ENCODE peak calls at places on chromosomes 16 and 17, in four cellular contexts. D, Y, B and S are unnamed samples. For H3K4me1, the result is how much of the 10 kb centered on the place peaks cover.

GRCh38 chr16:82585675-82586074 is 41.1 kb upstream of the CDH13 start:
- DNase-seq in D (no peak), B (no peak), Y (no peak), S (peak)

GRCh38 chr16:8855051-8855786 is 13.6 kb downstream of the CARHSP1 start:
- DNase-seq in D (no peak), B (no peak), Y (no peak), S (no peak)

GRCh38 chr17:35376245-35376644 is 2.8 kb upstream of the SLFN11 start:
- DNase-seq in Y (no peak), B (peak), D (peak), S (peak)

GRCh38 chr17:56629450-56630187 is 36.1 kb downstream of the NOG start:
- DNase-seq in B (peak), D (peak), Y (no peak), S (peak)

GRCh38 chr17:68134731-68135130 is 99.2 kb downstream of the KPNA2 start:
- DNase-seq in B (no peak), D (no peak), Y (no peak), S (no peak)

GRCh38 chr16:53043986-53044571 is 8.6 kb downstream of the CHD9NB start:
- DNase-seq in D (no peak), B (no peak), Y (no peak), S (no peak)

GRCh38 chr17:37440424-37440823 is 33.7 kb downstream of the TADA2A start:
- DNase-seq in B (no peak), D (no peak), Y (no peak), S (no peak)

GRCh38 chr16:85778873-85779272 is 20.5 kb downstream of the EMC8 start:
- DNase-seq in B (no peak), D (no peak), Y (no peak), S (no peak)

GRCh38 chr17:61680921-61681320 is 89.9 kb upstream of the NACA2 start:
- DNase-seq in D (no peak), B (no peak), Y (no peak), S (no peak)

GRCh38 chr17:43545383-43545632 is 832 bp downstream of the ETV4 start:
- DNase-seq in B (no peak), D (no peak), Y (no peak), S (peak)

GRCh38 chr17:77479372-77479781 is 338.6 kb downstream of the SEC14L1 start:
- DNase-seq in D (no peak), Y (no peak), B (no peak), S (no peak)

GRCh38 chr17:48310748-48311213 is 119.2 kb downstream of the SKAP1 start:
- DNase-seq in Y (no peak), D (no peak), B (no peak), S (peak)

GRCh38 chr17:79249945-79250521 is 175.4 kb downstream of the ENGASE start:
- DNase-seq in D (no peak), B (no peak), Y (no peak), S (no peak)

GRCh38 chr17:43410557-43411368 is 12.0 kb downstream of the ARL4D start:
- DNase-seq in B (no peak), D (no peak), Y (no peak), S (no peak)

GRCh38 chr17:44677136-44677535 is 12.4 kb downstream of the CCDC43 start:
- DNase-seq in D (peak), B (peak), Y (no peak), S (no peak)

DNA sequence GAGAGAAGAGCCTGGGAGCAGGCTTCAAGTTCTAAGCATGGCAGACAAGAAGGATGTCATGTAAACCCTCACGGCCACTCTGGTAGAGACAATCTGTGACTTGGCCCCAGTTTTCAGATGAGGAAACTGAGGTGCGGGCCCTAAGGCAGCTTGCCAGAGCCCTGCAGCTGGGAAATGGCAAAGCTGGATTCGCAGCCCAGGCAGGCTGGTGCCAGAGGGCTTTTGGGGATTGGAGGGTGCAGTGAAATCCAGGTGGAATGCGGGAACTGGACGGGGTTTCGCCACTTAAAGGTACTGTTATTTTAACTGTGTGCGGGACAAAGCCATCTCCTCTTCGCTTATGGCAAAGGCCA is 477 bp upstream of the OSGIN1 start:
- DNase-seq in D (peak), B (no peak), Y (no peak), S (no peak)
- H3K4me3 ChIP-seq in D (peak), B (peak), Y (peak), S (no peak)

DNA sequence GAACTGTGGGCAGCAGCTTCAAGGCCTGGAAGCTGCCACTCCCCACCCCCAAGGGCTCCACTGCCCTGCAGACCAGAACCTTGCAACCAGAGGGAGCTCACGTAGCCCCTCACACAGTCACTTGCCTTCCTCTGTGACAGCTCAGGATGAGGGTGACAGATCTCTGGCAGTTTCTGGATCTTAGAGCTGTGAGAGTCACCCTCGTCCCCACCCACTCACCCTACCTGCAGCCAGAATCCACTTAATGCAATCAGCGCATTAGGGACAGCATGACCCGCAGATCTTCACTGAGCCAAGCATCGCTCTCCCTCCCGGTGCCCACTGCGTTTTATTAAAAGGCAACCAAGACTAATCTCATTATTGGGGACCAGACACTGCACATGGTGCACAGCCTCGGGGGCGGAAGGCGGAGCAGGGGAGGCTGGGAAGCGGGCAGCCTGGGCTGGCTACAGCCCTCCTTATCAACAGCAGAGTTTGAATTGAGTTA is 3.5 kb downstream of the CYB561 start:
- DNase-seq in D (peak), Y (no peak), B (no peak), S (peak)
- H3K4me1 ChIP-seq in D (under half), Y (half or more), B (under half), S (under half)

DNA sequence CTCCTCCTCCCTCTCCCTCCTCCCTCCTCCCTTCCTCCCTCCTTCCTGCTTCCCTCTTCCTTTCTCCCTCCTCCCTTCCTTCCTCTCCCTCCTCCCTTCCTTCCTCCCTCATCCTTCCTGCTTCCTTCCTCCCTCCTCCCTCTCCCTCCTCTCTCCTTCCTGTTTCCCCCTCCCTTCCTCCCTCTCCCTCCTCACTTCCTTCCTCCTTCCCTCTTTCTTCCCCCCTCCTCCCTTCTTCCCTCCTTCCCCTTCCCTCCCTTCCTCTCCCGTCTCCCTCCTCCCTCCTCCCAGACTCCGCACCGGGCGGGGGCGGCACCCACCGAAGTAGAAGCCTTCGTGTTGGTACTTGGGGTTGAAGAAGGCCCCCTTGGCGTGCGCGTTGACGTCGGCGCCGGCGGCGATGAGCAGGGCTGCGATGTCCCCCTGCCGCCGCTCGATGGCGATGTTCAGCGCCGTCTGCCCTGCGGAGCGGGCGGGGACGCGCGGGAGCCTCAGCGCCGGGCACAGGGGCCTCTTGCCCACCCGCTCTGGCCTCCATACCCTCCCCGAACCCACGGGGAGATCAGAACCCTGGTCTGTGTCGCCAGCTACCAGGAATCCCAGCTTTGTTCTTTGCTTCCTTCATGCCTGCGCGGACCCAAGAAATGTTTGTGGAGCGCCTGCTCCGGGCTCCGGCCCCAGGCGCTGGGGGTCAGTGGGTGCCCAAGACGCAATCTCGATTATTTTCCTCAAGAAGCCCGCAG is 22.2 kb downstream of the TRPV3 start:
- DNase-seq in D (peak), B (peak), Y (no peak), S (peak)
- TF ChIP-seq CTCF in D (peak), B (peak), Y (peak), S (peak)

GRCh38 chr17:50145532-50146229 is 4.8 kb downstream of the PPP1R9B start:
- DNase-seq in Y (no peak), D (no peak), B (no peak), S (no peak)

GRCh38 chr17:50146230-50146926 is 4.1 kb downstream of the PPP1R9B start:
- DNase-seq in B (no peak), Y (no peak), D (no peak), S (no peak)

GRCh38 chr17:50143461-50144176 is 6.9 kb downstream of the PPP1R9B start:
- DNase-seq in Y (no peak), B (no peak), D (no peak), S (no peak)

GRCh38 chr17:50144845-50145531 is 5.5 kb downstream of the PPP1R9B start:
- DNase-seq in Y (no peak), B (no peak), D (no peak), S (no peak)

GRCh38 chr17:50144346-50144745 is 6.1 kb downstream of the PPP1R9B start:
- DNase-seq in Y (no peak), D (no peak), B (no peak), S (no peak)
- H3K4me3 ChIP-seq in Y (no peak), D (no peak), B (no peak), S (no peak)

GRCh38 chr16:64829678-64830077 is 292.2 kb downstream of the CDH11 start:
- DNase-seq in Y (no peak), B (no peak), D (no peak), S (no peak)
- H3K4me1 ChIP-seq in Y (under half), B (under half), D (under half), S (under half)

GRCh38 chr17:40123811-40124114 is 2.0 kb downstream of the MSL1 start:
- DNase-seq in B (no peak), Y (no peak), D (no peak), S (no peak)

GRCh38 chr17:40122944-40123810 is 1.4 kb downstream of the MSL1 start:
- DNase-seq in B (peak), Y (no peak), D (peak), S (peak)

GRCh38 chr17:40121191-40121885 is 433 bp upstream of the MSL1 start:
- DNase-seq in B (peak), D (peak), Y (no peak), S (peak)

GRCh38 chr17:40121886-40122465 is at the start of gene MSL1:
- DNase-seq in Y (peak), D (peak), B (peak), S (peak)

DNA sequence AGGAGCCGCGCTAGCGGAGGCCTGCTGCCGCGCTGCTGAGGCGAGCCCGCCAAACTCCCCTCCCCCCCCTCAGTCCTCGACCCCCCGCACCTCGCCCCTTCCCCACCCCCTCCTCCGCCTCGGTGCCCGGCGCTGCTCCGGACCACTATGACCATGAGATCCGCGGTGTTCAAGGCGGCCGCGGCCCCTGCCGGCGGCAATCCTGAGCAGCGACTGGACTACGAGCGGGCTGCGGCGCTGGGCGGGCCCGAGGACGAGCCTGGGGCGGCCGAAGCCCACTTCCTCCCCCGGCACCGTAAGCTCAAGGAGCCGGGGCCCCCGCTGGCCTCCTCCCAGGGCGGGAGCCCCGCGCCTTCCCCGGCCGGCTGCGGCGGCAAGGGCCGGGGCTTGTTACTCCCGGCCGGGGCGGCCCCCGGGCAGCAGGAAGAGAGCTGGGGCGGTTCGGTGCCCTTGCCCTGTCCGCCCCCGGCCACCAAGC is 734 bp downstream of the MSL1 start:
- DNase-seq in Y (no peak), D (peak), B (peak), S (peak)
- TF ChIP-seq CTCF in Y (peak), D (no peak), B (peak), S (no peak)

GRCh38 chr17:50950002-50950877 is 84.1 kb upstream of the TOB1 start:
- DNase-seq in Y (peak), D (peak), B (peak), S (peak)
- H3K4me3 ChIP-seq in Y (peak), D (peak), B (no peak), S (no peak)

GRCh38 chr17:1470071-1470773 is 14.2 kb upstream of the CRK start:
- DNase-seq in B (no peak), D (no peak), Y (no peak), S (no peak)

GRCh38 chr17:1471490-1471889 is 15.5 kb upstream of the CRK start:
- DNase-seq in D (no peak), B (no peak), Y (no peak), S (no peak)

GRCh38 chr17:1469231-1469852 is 13.3 kb upstream of the CRK start:
- DNase-seq in B (no peak), D (no peak), Y (no peak), S (peak)

GRCh38 chr17:1471931-1472727 is 16.1 kb upstream of the CRK start:
- DNase-seq in Y (no peak), D (no peak), B (no peak), S (no peak)

DNA sequence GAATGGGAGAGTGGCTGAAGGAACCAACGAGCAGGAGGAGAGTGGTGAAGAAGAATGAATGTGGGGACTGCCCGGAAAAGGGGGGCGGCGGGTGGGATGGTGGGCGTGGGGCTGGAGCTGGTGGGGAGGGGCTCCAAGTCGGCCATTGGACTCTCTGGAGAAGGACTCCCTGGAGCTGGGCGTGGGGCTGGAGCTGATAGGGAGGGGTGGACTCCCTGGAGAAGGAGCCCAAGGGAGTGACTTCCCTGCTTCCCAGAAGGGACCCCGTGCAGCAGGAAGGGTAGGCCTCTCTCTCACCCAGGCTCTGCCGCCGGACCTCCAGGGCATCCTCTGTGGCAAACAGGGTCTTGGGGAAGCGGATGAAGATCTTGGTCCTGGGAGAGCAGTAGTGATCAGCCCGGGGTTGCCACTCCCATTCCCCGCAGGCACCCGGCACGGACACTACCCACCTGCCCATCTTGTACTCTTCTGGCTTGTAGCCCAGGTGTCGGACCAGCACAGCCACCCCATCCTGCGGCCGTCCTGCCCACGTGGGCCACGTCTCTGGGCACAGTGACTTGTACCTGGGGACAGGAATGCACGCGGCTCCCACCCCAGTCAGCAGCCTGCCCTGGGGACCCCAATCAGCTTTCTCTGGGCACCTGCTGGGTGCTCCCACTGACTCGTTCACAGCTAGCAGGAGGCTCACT is 14.9 kb upstream of the CRK start:
- DNase-seq in D (no peak), B (no peak), Y (no peak), S (no peak)
- H3K4me1 ChIP-seq in D (under half), B (under half), Y (under half), S (under half)

GRCh38 chr16:54525104-54525503 is 238.5 kb upstream of the IRX3 start:
- DNase-seq in D (no peak), Y (no peak), B (no peak), S (no peak)

GRCh38 chr16:54522596-54522995 is 236.0 kb upstream of the IRX3 start:
- DNase-seq in B (no peak), D (no peak), Y (no peak), S (no peak)

GRCh38 chr16:54526087-54526486 is 239.5 kb upstream of the IRX3 start:
- DNase-seq in Y (no peak), B (no peak), D (no peak), S (no peak)

GRCh38 chr16:54521327-54521726 is 234.7 kb upstream of the IRX3 start:
- DNase-seq in B (no peak), Y (no peak), D (no peak), S (no peak)

GRCh38 chr16:54526916-54527315 is 240.3 kb upstream of the IRX3 start:
- DNase-seq in D (no peak), Y (no peak), B (no peak), S (no peak)
- TF ChIP-seq CTCF in D (no peak), Y (no peak), B (no peak), S (no peak)